ENCODE peak calls at places on chromosome 13, in four cellular contexts. A is psoas muscle, K is HCT116, X is right lobe of liver. D is an unnamed sample.

GRCh38 chr13:45615501-45616101 is at the start of gene ERICH6B:
- DNase-seq in A (no peak), K (no peak), X (no peak), D (no peak)

GRCh38 chr13:96662036-96662435 is 332.2 kb downstream of the OXGR1 start:
- DNase-seq in A (no peak), K (no peak), X (no peak), D (no peak)

GRCh38 chr13:59424661-59425060 is 739.1 kb downstream of the DIAPH3 start:
- DNase-seq in A (no peak), K (no peak), X (no peak), D (no peak)

GRCh38 chr13:26605845-26606244 is 48.4 kb downstream of the WASF3 start:
- DNase-seq in A (no peak), K (no peak), X (peak; percentile 46), D (no peak)

GRCh38 chr13:106318941-106319411 is 216.5 kb downstream of the EFNB2 start:
- DNase-seq in A (no peak), K (peak; percentile 62), X (no peak), D (no peak)

GRCh38 chr13:43191561-43191960 is 168.2 kb downstream of the DNAJC15 start:
- DNase-seq in A (no peak), K (no peak), X (no peak), D (no peak)

GRCh38 chr13:49821216-49821820 is 28.8 kb upstream of the KPNA3 start:
- DNase-seq in A (no peak), K (no peak), X (no peak), D (no peak)

GRCh38 chr13:26253262-26253786 is 605 bp upstream of the CDK8 start:
- DNase-seq in A (no peak), K (no peak), X (no peak), D (no peak)

GRCh38 chr13:105442941-105443340 is 1092.5 kb downstream of the EFNB2 start:
- DNase-seq in A (no peak), K (peak; percentile 87), X (no peak), D (no peak)

GRCh38 chr13:79485014-79485441 is 4.1 kb downstream of the NDFIP2 start:
- DNase-seq in A (peak; percentile 14), K (no peak), X (peak; percentile 23), D (no peak)

GRCh38 chr13:113179374-113180230 is 21.2 kb downstream of the PROZ start:
- DNase-seq in A (no peak), K (no peak), X (no peak), D (no peak)

GRCh38 chr13:105587786-105588185 is 947.7 kb downstream of the EFNB2 start:
- DNase-seq in A (no peak), K (peak; percentile 66), X (no peak), D (no peak)

GRCh38 chr13:79631260-79631659 is 150.3 kb downstream of the NDFIP2 start:
- DNase-seq in A (no peak), K (peak; percentile 56), X (no peak), D (no peak)

GRCh38 chr13:34751492-34751891 is 190.6 kb upstream of the NBEA start:
- DNase-seq in A (no peak), K (no peak), X (no peak), D (no peak)

GRCh38 chr13:52845766-52846566 is 2.5 kb downstream of the PCDH8 start:
- DNase-seq in A (peak; percentile 22), K (no peak), X (peak; percentile 38), D (peak; percentile 80)

GRCh38 chr13:24142453-24142852 is 18.1 kb upstream of the SPATA13 start:
- DNase-seq in A (no peak), K (no peak), X (no peak), D (no peak)

GRCh38 chr13:106182404-106182803 is 353.1 kb downstream of the EFNB2 start:
- DNase-seq in A (no peak), K (peak; percentile 35), X (no peak), D (no peak)

GRCh38 chr13:37277435-37278144 is 172.1 kb upstream of the CSNK1A1L start:
- DNase-seq in A (no peak), K (no peak), X (no peak), D (no peak)

GRCh38 chr13:53821632-53822031 is 793.0 kb downstream of the OLFM4 start:
- DNase-seq in A (no peak), K (no peak), X (no peak), D (no peak)

GRCh38 chr13:98782654-98783053 is 30.2 kb upstream of the SLC15A1 start:
- DNase-seq in A (no peak), K (no peak), X (no peak), D (no peak)
- TF ChIP-seq CTCF in A (no peak), K (no peak), X (no peak), D (no peak)

DNA sequence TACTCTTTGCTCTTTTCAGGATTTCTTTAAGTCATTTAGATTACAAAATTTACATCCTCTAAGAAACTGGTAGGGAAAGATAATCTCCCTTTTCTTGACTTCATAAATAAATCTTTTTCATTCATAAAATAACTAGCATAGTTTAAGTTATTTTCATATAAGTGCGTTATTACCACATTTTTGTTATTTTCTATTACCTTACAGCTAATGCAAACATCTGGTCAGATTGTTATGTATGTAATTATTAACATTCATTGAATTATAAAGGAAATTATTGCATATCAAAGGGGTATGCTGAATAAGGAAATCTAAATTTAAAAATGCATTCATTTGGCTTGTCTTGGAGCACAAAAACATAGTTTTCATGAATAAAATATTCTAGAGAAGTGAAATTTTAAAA is 55.3 kb upstream of the SLITRK1 start:
- DNase-seq in A (no peak), K (no peak), X (no peak), D (no peak)
- H3K4me3 ChIP-seq in A (no peak overlapping the region), K (no peak overlapping the region), X (no peak overlapping the region), D (no peak overlapping the region)

GRCh38 chr13:110557610-110558305 is 3.8 kb downstream of the RAB20 start:
- DNase-seq in A (no peak), K (no peak), X (no peak), D (peak; percentile 82)

GRCh38 chr13:110560606-110561334 is 752 bp downstream of the RAB20 start:
- DNase-seq in A (no peak), K (no peak), X (no peak), D (peak; percentile 70)

GRCh38 chr13:110559429-110559943 is 2.0 kb downstream of the RAB20 start:
- DNase-seq in A (no peak), K (no peak), X (peak; percentile 76), D (peak; percentile 82)

GRCh38 chr13:110561335-110562033 is at the start of gene RAB20:
- DNase-seq in A (peak; percentile 88), K (peak; percentile 38), X (peak; percentile 95), D (peak; percentile 91)

DNA sequence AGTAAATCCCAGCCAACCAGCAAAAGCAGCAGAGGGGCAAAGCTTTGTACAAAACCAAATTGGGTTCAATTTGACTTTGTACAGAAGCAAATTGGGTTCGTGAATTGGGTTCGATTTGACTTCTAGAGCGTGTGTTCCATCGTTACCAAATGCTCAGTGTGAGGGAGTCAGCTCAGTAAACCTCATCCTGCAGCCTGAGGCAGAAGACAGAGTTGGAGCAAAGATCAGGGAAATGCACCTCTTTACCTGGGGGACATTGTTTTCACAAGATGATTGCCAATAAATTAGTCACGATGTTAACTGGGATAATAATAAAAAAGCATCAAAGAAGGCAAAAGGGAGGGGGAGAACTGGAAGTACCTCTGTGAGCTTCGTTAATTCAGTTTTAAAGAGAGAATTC is 1.5 kb downstream of the RAB20 start:
- DNase-seq in A (no peak), K (no peak), X (no peak), D (no peak)
- H3K4me1 ChIP-seq in A (peaks cover 11% of the 10 kb centered on the region), K (peaks cover 22% of the 10 kb centered on the region), X (peaks cover 42% of the 10 kb centered on the region), D (peaks cover 27% of the 10 kb centered on the region)

GRCh38 chr13:94660695-94661324 is 51.5 kb downstream of the SOX21 start:
- DNase-seq in A (no peak), K (no peak), X (no peak), D (no peak)
- TF ChIP-seq CTCF in A (no peak), K (no peak), X (peak; percentile 12), D (no peak)

GRCh38 chr13:114311908-114312307 is 2.4 kb upstream of the CHAMP1 start:
- DNase-seq in A (no peak), K (no peak), X (no peak), D (no peak)
- H3K4me3 ChIP-seq in A (no peak overlapping the region), K (no peak overlapping the region), X (no peak overlapping the region), D (no peak overlapping the region)

DNA sequence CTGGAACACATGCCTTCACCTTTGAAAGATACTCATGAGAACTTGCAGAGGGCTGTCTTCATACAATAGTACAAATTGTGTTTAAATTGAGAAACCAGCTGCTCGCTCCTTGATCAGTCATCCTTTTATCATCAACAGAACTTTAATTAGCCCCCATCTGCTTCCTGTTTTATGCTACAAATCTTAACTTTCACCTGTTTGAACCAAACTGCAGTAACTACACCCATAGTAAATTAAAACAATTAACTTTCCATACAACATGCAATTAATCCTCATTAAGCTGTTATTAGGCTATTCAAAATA is 85.2 kb downstream of the FOXO1 start:
- DNase-seq in A (no peak), K (no peak), X (no peak), D (no peak)
- H3K4me1 ChIP-seq in A (peaks cover 66% of the 10 kb centered on the region), K (no peaks in the 10 kb centered on the region), X (peaks cover 30% of the 10 kb centered on the region), D (peaks cover 3% of the 10 kb centered on the region)

GRCh38 chr13:104315606-104316005 is 1249.4 kb upstream of the SLC10A2 start:
- DNase-seq in A (no peak), K (peak; percentile 3), X (no peak), D (no peak)

GRCh38 chr13:104314926-104315535 is 1248.8 kb upstream of the SLC10A2 start:
- DNase-seq in A (no peak), K (no peak), X (no peak), D (no peak)

GRCh38 chr13:104320446-104320845 is 1254.2 kb upstream of the SLC10A2 start:
- DNase-seq in A (no peak), K (no peak), X (no peak), D (no peak)

GRCh38 chr13:104321756-104322155 is 1255.5 kb upstream of the SLC10A2 start:
- DNase-seq in A (no peak), K (no peak), X (no peak), D (no peak)

GRCh38 chr13:104318121-104318520 is 1251.9 kb upstream of the SLC10A2 start:
- DNase-seq in A (no peak), K (peak; percentile 4), X (no peak), D (no peak)
- TF ChIP-seq CTCF in A (no peak), K (no peak), X (no peak), D (no peak)